ENCODE peak calls at places on chromosome 14, in six cellular contexts. B, N, V, X, J and Q are unnamed samples.

GRCh38 chr14:29798078-29798477 is 129.6 kb downstream of the PRKD1 start:
- DNase-seq in B (no peak), N (no peak), V (no peak), X (no peak), J (no peak), Q (no peak)

GRCh38 chr14:24705840-24706239 is 71.8 kb upstream of the GZMB start:
- DNase-seq in B (no peak), N (no peak), V (peak), X (no peak), J (no peak), Q (no peak)

GRCh38 chr14:77099425-77100167 is 1.5 kb downstream of the CIPC start:
- DNase-seq in B (no peak), N (no peak), V (no peak), X (peak), J (peak), Q (peak)

GRCh38 chr14:75561013-75561432 is 17.4 kb upstream of the FLVCR2 start:
- DNase-seq in B (peak), N (peak), V (peak), X (peak), J (no peak), Q (peak)

GRCh38 chr14:104870368-104871144 is 5.5 kb downstream of the CEP170B start:
- DNase-seq in B (peak), N (peak), V (peak), X (no peak), J (no peak), Q (no peak)

GRCh38 chr14:61119006-61119405 is 138.0 kb downstream of the SLC38A6 start:
- DNase-seq in B (no peak), N (no peak), V (no peak), X (no peak), J (no peak), Q (no peak)

GRCh38 chr14:63677891-63678379 is 36.3 kb upstream of the WDR89 start:
- DNase-seq in B (no peak), N (no peak), V (no peak), X (peak), J (peak), Q (peak)

GRCh38 chr14:30005114-30005698 is 77.6 kb upstream of the PRKD1 start:
- DNase-seq in B (no peak), N (no peak), V (no peak), X (peak), J (peak), Q (peak)

GRCh38 chr14:39339003-39339402 is 93.2 kb downstream of the FBXO33 start:
- DNase-seq in B (no peak), N (no peak), V (no peak), X (no peak), J (no peak), Q (no peak)

GRCh38 chr14:37246427-37246829 is 48.7 kb downstream of the MIPOL1 start:
- DNase-seq in B (no peak), N (no peak), V (peak), X (peak), J (peak), Q (peak)

GRCh38 chr14:101980700-101981099 is 16.3 kb downstream of the DYNC1H1 start:
- DNase-seq in B (no peak), N (no peak), V (peak), X (peak), J (peak), Q (peak)

GRCh38 chr14:39765676-39766075 is 333.4 kb upstream of the FBXO33 start:
- DNase-seq in B (no peak), N (no peak), V (no peak), X (no peak), J (no peak), Q (no peak)

GRCh38 chr14:64864258-64864657 is 15.4 kb downstream of the SPTB start:
- DNase-seq in B (no peak), N (no peak), V (no peak), X (no peak), J (no peak), Q (no peak)

GRCh38 chr14:69580009-69580577 is 5.4 kb upstream of the CCDC177 start:
- DNase-seq in B (peak), N (no peak), V (peak), X (peak), J (peak), Q (peak)

GRCh38 chr14:91870001-91870400 is 2.7 kb upstream of the TC2N start:
- DNase-seq in B (no peak), N (no peak), V (no peak), X (no peak), J (no peak), Q (no peak)

GRCh38 chr14:69141550-69141949 is 11.4 kb downstream of the DCAF5 start:
- DNase-seq in B (no peak), N (no peak), V (no peak), X (no peak), J (no peak), Q (no peak)

GRCh38 chr14:24310666-24311604 is at the start of gene LTB4R:
- DNase-seq in B (no peak), N (peak), V (peak), X (peak), J (no peak), Q (peak)

GRCh38 chr14:56840221-56840620 is 29.9 kb upstream of the OTX2 start:
- DNase-seq in B (no peak), N (no peak), V (no peak), X (no peak), J (no peak), Q (no peak)

GRCh38 chr14:104724981-104725771 is 1.1 kb downstream of the ADSS1 start:
- DNase-seq in B (no peak), N (no peak), V (no peak), X (peak), J (no peak), Q (peak)

GRCh38 chr14:56173360-56173922 is 55.2 kb downstream of the PELI2 start:
- DNase-seq in B (no peak), N (no peak), V (no peak), X (no peak), J (no peak), Q (no peak)

GRCh38 chr14:24271834-24272263 is 452 bp upstream of the RABGGTA start:
- DNase-seq in B (no peak), N (no peak), V (no peak), X (no peak), J (no peak), Q (no peak)

GRCh38 chr14:103563089-103563620 is 395 bp downstream of the COA8 start:
- DNase-seq in B (no peak), N (peak), V (no peak), X (no peak), J (no peak), Q (no peak)

GRCh38 chr14:34365309-34365915 is 96.6 kb downstream of the SPTSSA start:
- DNase-seq in B (no peak), N (no peak), V (no peak), X (peak), J (no peak), Q (peak)

GRCh38 chr14:61444215-61444768 is 122.9 kb downstream of the PRKCH start:
- DNase-seq in B (no peak), N (peak), V (no peak), X (no peak), J (no peak), Q (peak)

GRCh38 chr14:72646861-72647528 is 246.9 kb downstream of the DPF3 start:
- DNase-seq in B (no peak), N (no peak), V (no peak), X (peak), J (no peak), Q (no peak)

GRCh38 chr14:37753459-37753858 is 158.0 kb downstream of the TTC6 start:
- DNase-seq in B (no peak), N (no peak), V (no peak), X (no peak), J (no peak), Q (no peak)

GRCh38 chr14:50061664-50062437 is 54.5 kb downstream of the VCPKMT start:
- DNase-seq in B (no peak), N (no peak), V (peak), X (peak), J (no peak), Q (peak)

GRCh38 chr14:76917158-76917596 is 91.0 kb downstream of the LRRC74A start:
- DNase-seq in B (peak), N (no peak), V (peak), X (peak), J (no peak), Q (peak)

GRCh38 chr14:78341827-78342389 is 171.7 kb downstream of the NRXN3 start:
- DNase-seq in B (no peak), N (no peak), V (no peak), X (no peak), J (no peak), Q (no peak)

GRCh38 chr14:41130274-41130673 is 476.4 kb upstream of the LRFN5 start:
- DNase-seq in B (no peak), N (no peak), V (no peak), X (no peak), J (no peak), Q (no peak)

GRCh38 chr14:22296722-22297121 is 292.3 kb downstream of the DAD1 start:
- DNase-seq in B (no peak), N (no peak), V (no peak), X (peak), J (no peak), Q (no peak)

GRCh38 chr14:104882325-104882973 is 17.4 kb downstream of the CEP170B start:
- DNase-seq in B (no peak), N (peak), V (peak), X (no peak), J (no peak), Q (peak)

GRCh38 chr14:69354383-69355154 is 43.5 kb downstream of the ERH start:
- DNase-seq in B (no peak), N (no peak), V (peak), X (no peak), J (no peak), Q (no peak)

GRCh38 chr14:89270439-89271227 is 146.4 kb downstream of the FOXN3 start:
- DNase-seq in B (no peak), N (peak), V (no peak), X (no peak), J (no peak), Q (no peak)
- TF ChIP-seq CTCF in B (no peak), N (no peak), V (no peak), X (no peak), J (no peak), Q (no peak)

GRCh38 chr14:54981698-54982097 is 45.2 kb downstream of the WDHD1 start:
- DNase-seq in B (no peak), N (no peak), V (no peak), X (peak), J (no peak), Q (no peak)
- TF ChIP-seq CTCF in B (peak), N (peak), V (peak), X (peak), J (peak), Q (no peak)

DNA sequence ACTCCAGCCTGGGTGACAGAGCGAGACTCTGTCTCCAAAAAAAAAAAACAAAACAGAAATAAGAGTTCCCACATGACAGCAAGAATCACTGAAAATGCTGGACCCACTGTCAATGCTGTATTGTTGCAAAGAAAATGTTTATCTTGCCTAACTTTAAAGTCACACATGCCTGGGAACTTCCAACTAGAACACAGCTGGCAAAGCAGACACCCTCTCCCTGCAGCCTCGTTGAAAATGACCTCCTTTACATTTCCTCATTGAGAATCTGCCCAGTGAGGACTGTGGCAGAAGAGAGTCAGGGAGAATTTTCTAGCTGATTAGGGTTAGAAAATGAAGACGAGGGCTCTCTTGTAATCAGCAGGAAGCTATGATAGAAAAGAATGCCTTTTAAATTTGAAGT is 42.8 kb upstream of the TCL1A start:
- DNase-seq in B (no peak), N (no peak), V (no peak), X (no peak), J (no peak), Q (no peak)
- TF ChIP-seq CTCF in B (no peak), N (no peak), V (no peak), X (no peak), J (no peak), Q (no peak)

GRCh38 chr14:33184587-33184986 is 245.9 kb downstream of the NPAS3 start:
- DNase-seq in B (no peak), N (no peak), V (no peak), X (peak), J (no peak), Q (no peak)
- TF ChIP-seq CTCF in B (no peak), N (peak), V (peak), X (no peak), J (peak), Q (no peak)

GRCh38 chr14:20836668-20837338 is 34.2 kb upstream of the RNASE1 start:
- DNase-seq in B (no peak), N (no peak), V (no peak), X (peak), J (no peak), Q (peak)
- TF ChIP-seq CTCF in B (peak), N (peak), V (peak), X (peak), J (peak), Q (peak)

DNA sequence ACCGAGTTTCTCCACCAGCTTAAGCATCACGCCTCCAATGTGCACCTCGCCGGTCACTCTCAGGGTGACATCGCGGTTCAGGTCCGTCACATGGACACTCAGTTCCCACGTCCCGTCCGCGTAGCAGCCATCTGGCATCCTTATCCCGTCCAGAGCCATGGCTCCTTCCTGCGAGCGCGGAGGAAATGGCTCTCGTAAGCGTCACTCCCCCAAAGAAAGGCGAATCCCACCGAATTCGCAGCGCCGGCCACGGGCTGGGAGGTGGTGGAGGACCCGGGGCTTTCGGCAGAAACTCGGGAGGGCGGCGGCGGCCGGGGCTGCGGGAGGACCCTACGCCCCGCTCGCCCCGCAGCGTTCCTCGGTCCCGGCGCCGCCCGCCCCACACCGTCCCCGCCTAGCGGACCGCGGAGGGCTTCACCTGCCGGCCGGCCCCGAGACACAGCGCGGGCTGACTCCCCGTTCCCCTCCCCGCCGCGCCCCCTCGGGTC is 396 bp downstream of the FERMT2 start:
- DNase-seq in B (peak), N (peak), V (no peak), X (peak), J (no peak), Q (peak)
- TF ChIP-seq CTCF in B (peak), N (no peak), V (no peak), X (no peak), J (no peak), Q (no peak)

GRCh38 chr14:93132472-93133065 is 16.8 kb upstream of the ITPK1 start:
- DNase-seq in B (no peak), N (no peak), V (peak), X (peak), J (no peak), Q (peak)
- TF ChIP-seq CTCF in B (peak), N (peak), V (peak), X (peak), J (peak), Q (peak)

GRCh38 chr14:96206461-96206860 is 1.8 kb downstream of the BDKRB2 start:
- DNase-seq in B (no peak), N (no peak), V (peak), X (no peak), J (no peak), Q (peak)
- TF ChIP-seq CTCF in B (no peak), N (no peak), V (no peak), X (no peak), J (no peak), Q (no peak)